ENCODE peak calls at places on chromosomes 2 and 18, in nine cellular contexts. G, F, K, A, H, Q, M, Z and C are unnamed samples.

GRCh38 chr18:54671291-54671881 is 80.3 kb downstream of the DYNAP start:
- DNase-seq in G (no peak), F (no peak), K (peak), A (no peak), H (peak), Q (peak), M (peak), Z (no peak), C (no peak)

GRCh38 chr2:170155022-170155722 is 22.8 kb upstream of the MYO3B start:
- DNase-seq in G (no peak), F (no peak), K (peak), A (no peak), H (peak), Q (peak), M (no peak), Z (no peak), C (peak)

GRCh38 chr2:71212336-71212735 is 14.6 kb downstream of the PAIP2B start:
- DNase-seq in G (no peak), F (no peak), K (no peak), A (no peak), H (peak), Q (no peak), M (no peak), Z (no peak), C (no peak)

GRCh38 chr18:41004320-41004719 is 950.7 kb upstream of the PIK3C3 start:
- DNase-seq in G (no peak), F (no peak), K (no peak), A (no peak), H (no peak), Q (no peak), M (no peak), Z (no peak), C (no peak)

GRCh38 chr18:33578371-33579146 is 540 bp downstream of the ASXL3 start:
- DNase-seq in G (no peak), F (peak), K (no peak), A (no peak), H (peak), Q (peak), M (no peak), Z (peak), C (no peak)

GRCh38 chr2:241817126-241817820 is 8.3 kb downstream of the NEU4 start:
- DNase-seq in G (peak), F (peak), K (no peak), A (no peak), H (no peak), Q (no peak), M (peak), Z (no peak), C (no peak)

GRCh38 chr2:144650886-144651285 is 131.0 kb upstream of the ZEB2 start:
- DNase-seq in G (no peak), F (no peak), K (no peak), A (no peak), H (no peak), Q (no peak), M (no peak), Z (no peak), C (no peak)

GRCh38 chr2:28950941-28951630 is 30.0 kb upstream of the TOGARAM2 start:
- DNase-seq in G (no peak), F (no peak), K (no peak), A (no peak), H (no peak), Q (no peak), M (no peak), Z (no peak), C (no peak)

GRCh38 chr18:3044931-3045698 is 32.2 kb upstream of the LPIN2 start:
- DNase-seq in G (no peak), F (no peak), K (no peak), A (no peak), H (peak), Q (peak), M (no peak), Z (no peak), C (no peak)

GRCh38 chr2:18266188-18266587 is 294.3 kb downstream of the RDH14 start:
- DNase-seq in G (no peak), F (no peak), K (no peak), A (no peak), H (no peak), Q (no peak), M (no peak), Z (no peak), C (no peak)

GRCh38 chr2:54636425-54637139 is 86.9 kb upstream of the EML6 start:
- DNase-seq in G (no peak), F (no peak), K (peak), A (no peak), H (peak), Q (no peak), M (no peak), Z (no peak), C (no peak)

GRCh38 chr2:125004091-125004800 is 979.2 kb downstream of the CNTNAP5 start:
- DNase-seq in G (no peak), F (no peak), K (no peak), A (no peak), H (no peak), Q (no peak), M (no peak), Z (no peak), C (no peak)

GRCh38 chr18:79911871-79912270 is 39.6 kb downstream of the SLC66A2 start:
- DNase-seq in G (no peak), F (peak), K (no peak), A (no peak), H (no peak), Q (no peak), M (no peak), Z (no peak), C (no peak)

GRCh38 chr2:169775765-169776482 is 22.7 kb upstream of the SSB start:
- DNase-seq in G (no peak), F (no peak), K (peak), A (no peak), H (peak), Q (no peak), M (no peak), Z (no peak), C (no peak)

GRCh38 chr2:233419626-233420431 is 65.5 kb downstream of the DGKD start:
- DNase-seq in G (peak), F (no peak), K (no peak), A (no peak), H (peak), Q (no peak), M (no peak), Z (no peak), C (no peak)

GRCh38 chr18:215448-216010 is 52.3 kb downstream of the THOC1 start:
- DNase-seq in G (no peak), F (no peak), K (no peak), A (no peak), H (no peak), Q (no peak), M (no peak), Z (no peak), C (no peak)

GRCh38 chr2:160752475-160753330 is 259.1 kb upstream of the RBMS1 start:
- DNase-seq in G (no peak), F (no peak), K (peak), A (no peak), H (peak), Q (no peak), M (no peak), Z (no peak), C (no peak)

GRCh38 chr18:63342206-63342605 is 22.6 kb upstream of the BCL2 start:
- DNase-seq in G (peak), F (no peak), K (peak), A (no peak), H (peak), Q (no peak), M (peak), Z (no peak), C (no peak)

GRCh38 chr2:174026122-174026845 is 61.1 kb upstream of the SP3 start:
- DNase-seq in G (no peak), F (no peak), K (peak), A (no peak), H (peak), Q (no peak), M (no peak), Z (no peak), C (no peak)

GRCh38 chr18:3449702-3450357 is at the start of gene TGIF1:
- DNase-seq in G (peak), F (peak), K (peak), A (no peak), H (peak), Q (peak), M (peak), Z (peak), C (no peak)

GRCh38 chr2:23452397-23452796 is 67.4 kb downstream of the KLHL29 start:
- DNase-seq in G (no peak), F (no peak), K (no peak), A (no peak), H (no peak), Q (no peak), M (no peak), Z (no peak), C (no peak)

GRCh38 chr18:45168883-45169585 is 446.2 kb upstream of the SLC14A2 start:
- DNase-seq in G (no peak), F (no peak), K (peak), A (no peak), H (peak), Q (no peak), M (peak), Z (no peak), C (no peak)

GRCh38 chr2:203062126-203062525 is 47.5 kb downstream of the NBEAL1 start:
- DNase-seq in G (no peak), F (no peak), K (no peak), A (no peak), H (peak), Q (no peak), M (no peak), Z (no peak), C (no peak)

GRCh38 chr18:55786651-55787272 is 198.8 kb upstream of the TCF4 start:
- DNase-seq in G (no peak), F (no peak), K (no peak), A (no peak), H (no peak), Q (no peak), M (no peak), Z (no peak), C (peak)

GRCh38 chr18:70295633-70296188 is 6.9 kb downstream of the SOCS6 start:
- DNase-seq in G (no peak), F (no peak), K (no peak), A (no peak), H (no peak), Q (no peak), M (no peak), Z (no peak), C (no peak)

GRCh38 chr2:186984966-186985365 is 136.0 kb upstream of the ZSWIM2 start:
- DNase-seq in G (no peak), F (no peak), K (no peak), A (no peak), H (no peak), Q (no peak), M (no peak), Z (no peak), C (no peak)

GRCh38 chr18:76452357-76452756 is 42.7 kb downstream of the ZNF516 start:
- DNase-seq in G (no peak), F (peak), K (no peak), A (no peak), H (peak), Q (peak), M (peak), Z (no peak), C (no peak)